ENCODE peak calls at places on chromosome 10, in eight cellular contexts. W is foreskin fibroblast; O is activated CD8-positive, alpha-beta memory T cell treated with anti-CD3 and anti-CD28 coated beads for 24 hours; A is GM18507; V is mesothelial cell of epicardium; B is NCI-H82; N is stimulated activated CD4-positive, alpha-beta T cell treated with anti-CD3 and anti-CD28 coated beads, Interleukin-4, amount 100 ng/mL, for 4 hours; R is stimulated activated naive CD8-positive, alpha-beta T cell treated with anti-CD3 and anti-CD28 coated beads, Interleukin-15, Interleukin-2, amounts not matched to agents 100 U/mL and 50 U/mL, for 24 hours. G is an unnamed sample.

GRCh38 chr10:60208676-60209269 is 180.9 kb downstream of the ANK3 start:
- DNase-seq in W (peak; percentile 66), O (no peak), A (no peak), V (no peak), B (peak; percentile 77), N (no peak), R (no peak), G (no peak)

GRCh38 chr10:30434273-30435067 is 486 bp downstream of the MAP3K8 start:
- DNase-seq in W (peak; percentile 79), O (peak; percentile 84), A (no peak), V (peak; percentile 76), B (peak; percentile 26), N (peak; percentile 55), R (peak; percentile 81), G (peak; percentile 93)

GRCh38 chr10:103708627-103709288 is 146.6 kb downstream of the SH3PXD2A start:
- DNase-seq in W (no peak), O (no peak), A (no peak), V (no peak), B (no peak), N (no peak), R (no peak), G (no peak)

GRCh38 chr10:46226900-46227558 is 59.8 kb upstream of the ANTXRL start:
- DNase-seq in W (no peak), O (peak; percentile 49), A (no peak), V (peak; percentile 26), B (no peak), N (no peak), R (no peak), G (no peak)

GRCh38 chr10:77556990-77557601 is 80.5 kb downstream of the KCNMA1 start:
- DNase-seq in W (no peak), O (no peak), A (no peak), V (no peak), B (no peak), N (no peak), R (no peak), G (no peak)

GRCh38 chr10:52658112-52658511 is 114.5 kb downstream of the MBL2 start:
- DNase-seq in W (no peak), O (no peak), A (no peak), V (no peak), B (no peak), N (no peak), R (no peak), G (no peak)

GRCh38 chr10:116104210-116104932 is 168.6 kb downstream of the GFRA1 start:
- DNase-seq in W (no peak), O (no peak), A (no peak), V (no peak), B (no peak), N (no peak), R (no peak), G (no peak)

GRCh38 chr10:50545846-50546245 is 77.9 kb downstream of the SGMS1 start:
- DNase-seq in W (no peak), O (no peak), A (no peak), V (no peak), B (no peak), N (no peak), R (no peak), G (no peak)

GRCh38 chr10:126702181-126702580 is 31.7 kb upstream of the C10orf90 start:
- DNase-seq in W (no peak), O (no peak), A (no peak), V (no peak), B (peak; percentile 72), N (no peak), R (no peak), G (no peak)

GRCh38 chr10:110686037-110686436 is 41.9 kb downstream of the RBM20 start:
- DNase-seq in W (no peak), O (no peak), A (no peak), V (no peak), B (no peak), N (no peak), R (no peak), G (no peak)

GRCh38 chr10:8873310-8873709 is 818.8 kb downstream of the GATA3 start:
- DNase-seq in W (no peak), O (no peak), A (no peak), V (no peak), B (no peak), N (no peak), R (no peak), G (no peak)

GRCh38 chr10:96688789-96689188 is 31.5 kb downstream of the PIK3AP1 start:
- DNase-seq in W (no peak), O (no peak), A (no peak), V (no peak), B (no peak), N (no peak), R (no peak), G (no peak)

GRCh38 chr10:119522747-119523426 is 19.6 kb downstream of the RGS10 start:
- DNase-seq in W (no peak), O (no peak), A (no peak), V (no peak), B (no peak), N (no peak), R (peak; percentile 41), G (no peak)

GRCh38 chr10:133307776-133308430 is 769 bp downstream of the TUBGCP2 start:
- DNase-seq in W (peak; percentile 83), O (peak; percentile 92), A (peak; percentile 39), V (peak; percentile 82), B (peak; percentile 75), N (peak; percentile 82), R (peak; percentile 88), G (peak; percentile 46)

GRCh38 chr10:104077282-104078151 is 8.2 kb downstream of the COL17A1 start:
- DNase-seq in W (peak; percentile 48), O (no peak), A (no peak), V (no peak), B (no peak), N (no peak), R (no peak), G (no peak)

GRCh38 chr10:79007843-79008319 is 60.9 kb upstream of the ZMIZ1 start:
- DNase-seq in W (peak; percentile 43), O (no peak), A (no peak), V (no peak), B (peak; percentile 69), N (no peak), R (no peak), G (peak; percentile 64)

GRCh38 chr10:60521974-60522405 is 132.3 kb upstream of the ANK3 start:
- DNase-seq in W (peak; percentile 84), O (no peak), A (no peak), V (peak; percentile 38), B (no peak), N (no peak), R (no peak), G (no peak)

GRCh38 chr10:74643586-74643956 is 182.8 kb upstream of the KAT6B start:
- DNase-seq in W (peak; percentile 43), O (no peak), A (no peak), V (no peak), B (peak; percentile 87), N (no peak), R (no peak), G (no peak)

GRCh38 chr10:110016037-110016436 is 8.3 kb downstream of the ADD3 start:
- DNase-seq in W (peak; percentile 69), O (no peak), A (no peak), V (no peak), B (peak; percentile 28), N (no peak), R (no peak), G (no peak)

GRCh38 chr10:35564276-35564982 is 40.7 kb upstream of the GJD4 start:
- DNase-seq in W (peak; percentile 82), O (no peak), A (no peak), V (no peak), B (no peak), N (no peak), R (no peak), G (no peak)

GRCh38 chr10:123136221-123136805 is 543 bp downstream of the HMX3 start:
- DNase-seq in W (no peak), O (peak; percentile 60), A (no peak), V (no peak), B (no peak), N (no peak), R (peak; percentile 18), G (no peak)

GRCh38 chr10:6204341-6205191 is 1.8 kb downstream of the PFKFB3 start:
- DNase-seq in W (peak; percentile 89), O (peak; percentile 61), A (no peak), V (peak; percentile 56), B (peak; percentile 25), N (no peak), R (no peak), G (no peak)

GRCh38 chr10:73906524-73907447 is 4.1 kb upstream of the PLAU start:
- DNase-seq in W (peak; percentile 99), O (no peak), A (no peak), V (peak; percentile 62), B (peak; percentile 64), N (no peak), R (no peak), G (peak; percentile 68)

GRCh38 chr10:78931333-78932083 is 137.3 kb upstream of the ZMIZ1 start:
- DNase-seq in W (peak; percentile 97), O (no peak), A (no peak), V (no peak), B (no peak), N (no peak), R (no peak), G (peak; percentile 81)

GRCh38 chr10:94361161-94361794 is 1.5 kb downstream of the NOC3L start:
- DNase-seq in W (peak; percentile 35), O (no peak), A (no peak), V (no peak), B (no peak), N (no peak), R (no peak), G (no peak)

GRCh38 chr10:34392641-34393170 is 422.4 kb downstream of the PARD3 start:
- DNase-seq in W (peak; percentile 12), O (no peak), A (no peak), V (no peak), B (no peak), N (no peak), R (no peak), G (no peak)

GRCh38 chr10:35640474-35640873 is 1.6 kb downstream of the FZD8 start:
- DNase-seq in W (peak; percentile 81), O (peak; percentile 71), A (no peak), V (peak; percentile 72), B (peak; percentile 73), N (peak; percentile 52), R (peak; percentile 55), G (peak; percentile 47)

GRCh38 chr10:86182150-86182549 is 184.4 kb downstream of the GRID1 start:
- DNase-seq in W (no peak), O (no peak), A (no peak), V (no peak), B (peak; percentile 3), N (no peak), R (no peak), G (no peak)

GRCh38 chr10:96390460-96390864 is 31.7 kb upstream of the OPALIN start:
- DNase-seq in W (no peak), O (no peak), A (no peak), V (no peak), B (no peak), N (no peak), R (no peak), G (no peak)